ENCODE peak calls at places on chromosomes 2 and 18, in five cellular contexts. One of them, this sample, is unnamed.

GRCh38 chr2:85438291-85439110 is 20.0 kb downstream of the SH2D6 start:
- ATAC-seq in A549: peak
- ATAC-seq in HepG2: peak
- ATAC-seq in K562: peak
- ATAC-seq in upper lobe of left lung: peak
- ATAC-seq in this sample: peak

GRCh38 chr18:41881285-41881684 is 73.7 kb upstream of the PIK3C3 start:
- ATAC-seq in A549: no peak
- ATAC-seq in HepG2: no peak
- ATAC-seq in K562: no peak
- ATAC-seq in upper lobe of left lung: no peak
- ATAC-seq in this sample: no peak

GRCh38 chr2:6516674-6517073 is 349.0 kb downstream of the CMPK2 start:
- ATAC-seq in A549: no peak
- ATAC-seq in upper lobe of left lung: no peak
- ATAC-seq in HepG2: no peak
- ATAC-seq in K562: no peak
- ATAC-seq in this sample: no peak

GRCh38 chr2:172404824-172405223 is 22.6 kb upstream of the ITGA6 start:
- ATAC-seq in HepG2: no peak
- ATAC-seq in K562: no peak
- ATAC-seq in A549: no peak
- ATAC-seq in upper lobe of left lung: no peak
- ATAC-seq in this sample: no peak

GRCh38 chr2:5520352-5520996 is 171.7 kb upstream of the SOX11 start:
- ATAC-seq in HepG2: peak
- ATAC-seq in K562: no peak
- ATAC-seq in A549: peak
- ATAC-seq in upper lobe of left lung: no peak
- ATAC-seq in this sample: no peak

GRCh38 chr2:47203996-47204395 is 48.9 kb upstream of the STPG4 start:
- ATAC-seq in A549: no peak
- ATAC-seq in upper lobe of left lung: no peak
- ATAC-seq in K562: no peak
- ATAC-seq in HepG2: no peak
- ATAC-seq in this sample: no peak

GRCh38 chr18:2907459-2908145 is 60.8 kb downstream of the EMILIN2 start:
- ATAC-seq in K562: no peak
- ATAC-seq in HepG2: peak
- ATAC-seq in A549: no peak
- ATAC-seq in upper lobe of left lung: no peak
- ATAC-seq in this sample: no peak

GRCh38 chr2:202122975-202123765 is 50.1 kb downstream of the KIAA2012 start:
- ATAC-seq in upper lobe of left lung: no peak
- ATAC-seq in HepG2: peak
- ATAC-seq in A549: no peak
- ATAC-seq in K562: no peak
- ATAC-seq in this sample: no peak

GRCh38 chr18:35490894-35491688 is 6.7 kb downstream of the INO80C start:
- ATAC-seq in A549: peak
- ATAC-seq in upper lobe of left lung: no peak
- ATAC-seq in K562: peak
- ATAC-seq in HepG2: no peak
- ATAC-seq in this sample: no peak

GRCh38 chr18:39788395-39788794 is 2166.6 kb upstream of the PIK3C3 start:
- ATAC-seq in A549: no peak
- ATAC-seq in HepG2: no peak
- ATAC-seq in K562: no peak
- ATAC-seq in upper lobe of left lung: no peak
- ATAC-seq in this sample: no peak

GRCh38 chr2:151569167-151569566 is 159.5 kb downstream of the RIF1 start:
- ATAC-seq in A549: no peak
- ATAC-seq in K562: peak
- ATAC-seq in HepG2: no peak
- ATAC-seq in upper lobe of left lung: no peak
- ATAC-seq in this sample: no peak

GRCh38 chr18:26405190-26405781 is 143.1 kb downstream of the KCTD1 start:
- ATAC-seq in HepG2: peak
- ATAC-seq in A549: peak
- ATAC-seq in K562: peak
- ATAC-seq in upper lobe of left lung: no peak
- ATAC-seq in this sample: peak

GRCh38 chr18:10938241-10938640 is 211.1 kb downstream of the PIEZO2 start:
- ATAC-seq in A549: no peak
- ATAC-seq in upper lobe of left lung: no peak
- ATAC-seq in K562: no peak
- ATAC-seq in HepG2: no peak
- ATAC-seq in this sample: no peak

GRCh38 chr2:6392966-6393365 is 472.7 kb downstream of the CMPK2 start:
- ATAC-seq in HepG2: no peak
- ATAC-seq in upper lobe of left lung: no peak
- ATAC-seq in K562: no peak
- ATAC-seq in A549: no peak
- ATAC-seq in this sample: no peak

GRCh38 chr2:129069875-129070594 is 751.4 kb upstream of the HS6ST1 start:
- ATAC-seq in K562: no peak
- ATAC-seq in A549: no peak
- ATAC-seq in upper lobe of left lung: no peak
- ATAC-seq in HepG2: peak
- ATAC-seq in this sample: no peak

GRCh38 chr2:68193144-68193543 is 35.5 kb downstream of the PNO1 start:
- ATAC-seq in A549: peak
- ATAC-seq in upper lobe of left lung: no peak
- ATAC-seq in HepG2: no peak
- ATAC-seq in K562: peak
- ATAC-seq in this sample: no peak

GRCh38 chr2:36663851-36664715 is 32.4 kb upstream of the VIT start:
- ATAC-seq in HepG2: peak
- ATAC-seq in K562: peak
- ATAC-seq in A549: peak
- ATAC-seq in upper lobe of left lung: peak
- ATAC-seq in this sample: peak

GRCh38 chr2:136134126-136134525 is 16.2 kb upstream of the CXCR4 start:
- ATAC-seq in A549: no peak
- ATAC-seq in HepG2: no peak
- ATAC-seq in K562: no peak
- ATAC-seq in upper lobe of left lung: no peak
- ATAC-seq in this sample: no peak

GRCh38 chr2:10931710-10932255 is 20.0 kb downstream of the KCNF1 start:
- ATAC-seq in HepG2: no peak
- ATAC-seq in A549: no peak
- ATAC-seq in upper lobe of left lung: no peak
- ATAC-seq in K562: no peak
- ATAC-seq in this sample: no peak

GRCh38 chr18:14975431-14975830 is 227.5 kb downstream of the ANKRD30B start:
- ATAC-seq in K562: no peak
- ATAC-seq in A549: no peak
- ATAC-seq in HepG2: no peak
- ATAC-seq in upper lobe of left lung: no peak
- ATAC-seq in this sample: no peak

GRCh38 chr2:24269270-24269669 is 91.1 kb downstream of the ITSN2 start:
- ATAC-seq in K562: no peak
- ATAC-seq in A549: peak
- ATAC-seq in HepG2: peak
- ATAC-seq in upper lobe of left lung: no peak
- ATAC-seq in this sample: no peak

GRCh38 chr2:16137080-16137755 is 196.9 kb downstream of the MYCN start:
- ATAC-seq in upper lobe of left lung: no peak
- ATAC-seq in A549: no peak
- ATAC-seq in HepG2: no peak
- ATAC-seq in K562: no peak
- ATAC-seq in this sample: no peak

GRCh38 chr18:76391746-76392145 is 103.3 kb downstream of the ZNF516 start:
- ATAC-seq in K562: no peak
- ATAC-seq in HepG2: peak
- ATAC-seq in upper lobe of left lung: no peak
- ATAC-seq in A549: no peak
- ATAC-seq in this sample: no peak

GRCh38 chr2:177611310-177611886 is 218.8 kb downstream of the AGPS start:
- ATAC-seq in HepG2: peak
- ATAC-seq in upper lobe of left lung: no peak
- ATAC-seq in A549: no peak
- ATAC-seq in K562: no peak
- ATAC-seq in this sample: no peak

GRCh38 chr2:80102026-80102425 is 202.5 kb downstream of the LRRTM1 start:
- ATAC-seq in A549: no peak
- ATAC-seq in K562: no peak
- ATAC-seq in upper lobe of left lung: peak
- ATAC-seq in HepG2: no peak
- ATAC-seq in this sample: no peak

GRCh38 chr2:54899576-54900200 is 150.6 kb downstream of the RTN4 start:
- ATAC-seq in A549: peak
- ATAC-seq in upper lobe of left lung: peak
- ATAC-seq in HepG2: peak
- ATAC-seq in K562: peak
- ATAC-seq in this sample: peak

GRCh38 chr2:184765048-184765881 is 166.9 kb downstream of the ZNF804A start:
- ATAC-seq in K562: no peak
- ATAC-seq in A549: peak
- ATAC-seq in HepG2: no peak
- ATAC-seq in upper lobe of left lung: no peak
- ATAC-seq in this sample: no peak

GRCh38 chr2:212960336-212960735 is 191.1 kb downstream of the IKZF2 start:
- ATAC-seq in HepG2: no peak
- ATAC-seq in A549: no peak
- ATAC-seq in upper lobe of left lung: no peak
- ATAC-seq in K562: no peak
- ATAC-seq in this sample: no peak

DNA sequence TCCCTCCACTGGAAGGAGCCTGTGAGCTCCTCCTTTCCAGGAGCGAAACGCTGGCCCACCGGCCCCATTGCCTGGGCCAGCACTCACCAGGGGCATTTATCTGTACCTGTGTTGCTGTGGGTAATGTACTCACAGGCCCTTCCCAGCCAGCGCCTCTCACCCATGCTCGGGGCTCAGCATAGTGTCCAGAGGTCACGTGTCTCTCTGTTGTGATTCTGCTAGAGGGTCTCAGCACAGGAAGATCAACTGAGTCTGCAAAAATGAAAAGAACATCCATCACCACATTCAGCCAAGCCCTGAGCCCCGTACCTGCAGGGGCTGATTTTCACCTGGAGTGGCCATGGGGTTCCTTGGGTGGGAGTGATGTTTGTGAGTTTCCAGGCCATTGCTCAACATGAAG is 103.1 kb upstream of the TPO start:
- ATAC-seq in K562: no peak
- ATAC-seq in HepG2: no peak
- ATAC-seq in upper lobe of left lung: no peak
- ATAC-seq in A549: no peak
- ATAC-seq in this sample: no peak
- H3K27ac ChIP-seq in K562: no peak
- H3K27ac ChIP-seq in HepG2: no peak
- H3K27ac ChIP-seq in upper lobe of left lung: no peak
- H3K27ac ChIP-seq in A549: no peak
- H3K27ac ChIP-seq in this sample: no peak

DNA sequence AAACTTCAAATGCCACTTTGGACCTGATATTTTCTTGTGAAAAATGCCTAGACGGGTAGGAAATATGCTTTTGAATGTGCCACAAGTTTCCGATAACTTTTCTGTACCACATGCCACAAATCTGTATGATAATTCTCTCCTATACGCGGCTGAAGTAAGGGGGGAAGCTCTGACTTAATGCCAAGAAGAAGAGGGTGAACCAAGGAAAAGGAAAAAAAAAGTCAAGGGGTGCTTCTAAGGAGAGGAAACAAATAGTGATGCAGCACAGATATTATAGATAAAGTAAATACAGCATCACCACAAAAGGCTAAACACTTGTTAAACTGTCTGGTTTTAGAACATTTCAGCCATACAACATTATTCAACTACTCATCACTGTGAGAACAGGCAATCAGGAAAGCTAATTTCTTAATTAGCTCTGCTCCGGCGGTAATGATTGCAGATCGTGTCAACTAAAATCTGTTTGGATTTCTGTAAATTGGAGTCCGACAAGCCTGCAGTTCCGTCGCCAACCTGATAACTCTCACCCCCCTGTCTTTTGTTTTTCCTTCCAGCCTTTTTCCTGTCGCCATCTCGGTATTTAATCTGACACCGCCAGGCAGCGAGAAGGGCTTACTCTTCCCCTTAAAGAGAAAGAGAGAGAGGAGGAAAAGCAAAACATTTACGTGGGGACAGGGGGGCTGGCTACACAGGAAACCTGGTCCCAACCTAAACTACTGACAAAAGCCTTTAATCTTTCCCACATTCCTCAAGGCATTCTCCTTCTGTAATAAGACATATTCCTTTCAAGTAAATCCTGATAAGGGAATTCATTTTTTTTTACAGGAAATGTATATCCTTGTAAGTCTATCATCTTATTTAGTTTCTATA is 67.5 kb downstream of the ZEB2 start:
- ATAC-seq in K562: peak
- ATAC-seq in HepG2: peak
- ATAC-seq in upper lobe of left lung: no peak
- ATAC-seq in A549: peak
- ATAC-seq in this sample: no peak
- H3K4me3 ChIP-seq in K562: no peak
- H3K4me3 ChIP-seq in HepG2: no peak
- H3K4me3 ChIP-seq in upper lobe of left lung: no peak
- H3K4me3 ChIP-seq in A549: peak
- H3K4me3 ChIP-seq in this sample: no peak

DNA sequence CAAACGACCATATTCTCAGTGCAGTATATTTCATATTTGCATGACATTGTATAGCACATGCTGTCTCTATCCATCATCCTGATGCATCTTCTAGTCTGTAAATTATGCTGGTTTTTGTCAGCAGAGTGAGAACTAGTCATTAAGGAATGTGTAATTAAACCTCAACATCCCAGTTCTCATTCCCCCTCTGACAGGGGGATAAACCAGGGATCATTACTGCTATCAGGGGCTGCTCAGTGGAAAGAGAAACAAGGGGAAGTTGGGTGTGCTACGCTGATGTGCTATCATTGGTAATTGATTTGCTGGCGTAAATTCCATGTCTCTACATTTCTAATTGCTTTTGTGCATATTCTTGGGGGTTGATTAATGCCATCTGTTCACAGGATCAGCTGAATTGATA is 7.7 kb downstream of the CNTNAP5 start:
- ATAC-seq in upper lobe of left lung: no peak
- ATAC-seq in K562: no peak
- ATAC-seq in A549: no peak
- ATAC-seq in HepG2: no peak
- ATAC-seq in this sample: no peak
- TF ChIP-seq EP300 in upper lobe of left lung: no peak
- TF ChIP-seq EP300 in K562: no peak
- TF ChIP-seq EP300 in A549: no peak
- TF ChIP-seq EP300 in HepG2: no peak
- TF ChIP-seq EP300 in this sample: no peak

GRCh38 chr2:44184106-44184505 is 15.4 kb downstream of the PPM1B start:
- ATAC-seq in A549: no peak
- ATAC-seq in HepG2: no peak
- ATAC-seq in upper lobe of left lung: no peak
- ATAC-seq in K562: no peak
- ATAC-seq in this sample: no peak
- H3K27ac ChIP-seq in A549: no peak
- H3K27ac ChIP-seq in HepG2: no peak
- H3K27ac ChIP-seq in upper lobe of left lung: no peak
- H3K27ac ChIP-seq in K562: no peak
- H3K27ac ChIP-seq in this sample: no peak

GRCh38 chr2:133986076-133986837 is 267.6 kb upstream of the MGAT5 start:
- ATAC-seq in K562: peak
- ATAC-seq in HepG2: no peak
- ATAC-seq in upper lobe of left lung: no peak
- ATAC-seq in A549: no peak
- ATAC-seq in this sample: no peak
- H3K4me3 ChIP-seq in K562: no peak
- H3K4me3 ChIP-seq in HepG2: no peak
- H3K4me3 ChIP-seq in upper lobe of left lung: no peak
- H3K4me3 ChIP-seq in A549: no peak
- H3K4me3 ChIP-seq in this sample: no peak